ENCODE peak calls at places on chromosomes 7 and 10, in eight cellular contexts. K, J, M, W, I, L, B and A are unnamed samples.

GRCh38 chr7:40097728-40098127 is 36.7 kb downstream of the MPLKIP start:
- DNase-seq in W (no peak), J (no peak), M (no peak), L (no peak), B (no peak), K (no peak), I (no peak), A (no peak)

GRCh38 chr7:76513817-76514799 is 3.8 kb downstream of the UPK3B start:
- DNase-seq in M (no peak), J (no peak), B (peak; percentile 27), I (no peak), W (no peak), L (no peak), K (peak; percentile 1), A (peak; percentile 2)

GRCh38 chr10:88456730-88457129 is 126.4 kb downstream of the RNLS start:
- DNase-seq in K (no peak), B (no peak), L (no peak), I (no peak), J (no peak), M (no peak), W (no peak), A (no peak)

GRCh38 chr10:71035511-71036278 is 147.3 kb upstream of the PCBD1 start:
- DNase-seq in K (no peak), M (no peak), I (no peak), W (no peak), B (no peak), J (no peak), L (no peak), A (no peak)

GRCh38 chr10:62130948-62131347 is 137.7 kb downstream of the RTKN2 start:
- DNase-seq in B (no peak), W (no peak), M (no peak), I (no peak), K (no peak), J (no peak), L (no peak), A (no peak)

GRCh38 chr7:154726368-154726767 is 276.6 kb downstream of the PAXIP1 start:
- DNase-seq in I (no peak), B (no peak), M (no peak), W (no peak), K (no peak), J (no peak), L (no peak), A (no peak)

GRCh38 chr7:117154721-117155120 is 168.1 kb downstream of the WNT2 start:
- DNase-seq in I (no peak), B (no peak), L (no peak), K (no peak), J (no peak), M (no peak), W (no peak), A (no peak)

GRCh38 chr10:18140149-18140956 is at the start of gene CACNB2:
- DNase-seq in K (peak; percentile 84), B (no peak), L (no peak), J (peak; percentile 63), M (peak; percentile 75), W (peak; percentile 57), I (peak; percentile 77), A (no peak)

GRCh38 chr7:151648429-151648828 is 128.7 kb upstream of the RHEB start:
- DNase-seq in W (no peak), J (no peak), I (no peak), K (no peak), M (no peak), B (no peak), L (no peak), A (no peak)

GRCh38 chr10:62393237-62393636 is 19.1 kb downstream of the ZNF365 start:
- DNase-seq in I (no peak), J (no peak), K (no peak), W (no peak), L (no peak), M (no peak), B (no peak), A (no peak)

GRCh38 chr10:14727389-14727918 is 47.2 kb downstream of the FAM107B start:
- DNase-seq in K (no peak), J (no peak), B (no peak), I (no peak), W (no peak), L (no peak), M (no peak), A (peak; percentile 12)

GRCh38 chr7:92768501-92769360 is 67.6 kb downstream of the CDK6 start:
- DNase-seq in K (no peak), I (no peak), J (no peak), M (no peak), B (no peak), W (no peak), L (no peak), A (peak; percentile 72)

GRCh38 chr7:90853205-90853604 is 257.1 kb downstream of the CDK14 start:
- DNase-seq in I (no peak), L (no peak), M (no peak), W (no peak), J (no peak), K (no peak), B (no peak), A (no peak)

GRCh38 chr7:30927040-30927439 is 15.4 kb downstream of the AQP1 start:
- DNase-seq in W (peak; percentile 13), J (no peak), I (no peak), M (peak; percentile 5), L (no peak), K (no peak), B (peak; percentile 22), A (no peak)

GRCh38 chr10:71747808-71748523 is 25.4 kb downstream of the VSIR start:
- DNase-seq in B (no peak), K (no peak), M (peak; percentile 66), L (no peak), W (no peak), J (no peak), I (no peak), A (no peak)

GRCh38 chr10:124722812-124723783 is 21.1 kb downstream of the FAM53B start:
- DNase-seq in L (no peak), W (peak; percentile 63), K (no peak), B (no peak), M (peak; percentile 66), I (no peak), J (no peak), A (no peak)

GRCh38 chr7:24741691-24742639 is 15.3 kb downstream of the GSDME start:
- DNase-seq in J (peak; percentile 96), K (no peak), W (no peak), M (no peak), B (no peak), I (no peak), L (no peak), A (peak; percentile 75)

GRCh38 chr10:88385601-88386203 is 197.4 kb downstream of the RNLS start:
- DNase-seq in K (no peak), I (no peak), M (peak; percentile 92), J (peak; percentile 98), L (peak; percentile 89), B (peak; percentile 58), W (peak; percentile 65), A (peak; percentile 1)

GRCh38 chr10:6204063-6204340 is 1.3 kb downstream of the PFKFB3 start:
- DNase-seq in L (peak; percentile 62), W (peak; percentile 80), K (peak; percentile 66), M (peak; percentile 60), B (peak; percentile 67), J (peak; percentile 26), I (peak; percentile 71), A (no peak)

GRCh38 chr7:35253680-35254495 is at the start of gene TBX20:
- DNase-seq in M (peak; percentile 51), J (peak; percentile 39), L (peak; percentile 35), W (peak; percentile 59), B (no peak), K (peak; percentile 91), I (peak; percentile 79), A (peak; percentile 48)
- H3K4me3 ChIP-seq in M (peak within 1 kb of the TSS; percentile 39), J (peak within 1 kb of the TSS; percentile 23), L (peak within 1 kb of the TSS; percentile 38), W (peak within 1 kb of the TSS; percentile 49), B (no peak within 1 kb of the TSS), K (peak within 1 kb of the TSS; percentile 46), I (peak within 1 kb of the TSS; percentile 60), A (peak within 1 kb of the TSS; percentile 65)

GRCh38 chr7:149240637-149241036 is 1.2 kb downstream of the ZNF212 start:
- DNase-seq in J (no peak), K (no peak), B (no peak), M (no peak), W (no peak), L (no peak), I (no peak), A (no peak)
- H3K27ac ChIP-seq in J (no peak overlapping the region), K (no peak overlapping the region), B (no peak overlapping the region), M (no peak overlapping the region), W (no peak overlapping the region), L (no peak overlapping the region), I (no peak overlapping the region), A (no peak overlapping the region)

DNA sequence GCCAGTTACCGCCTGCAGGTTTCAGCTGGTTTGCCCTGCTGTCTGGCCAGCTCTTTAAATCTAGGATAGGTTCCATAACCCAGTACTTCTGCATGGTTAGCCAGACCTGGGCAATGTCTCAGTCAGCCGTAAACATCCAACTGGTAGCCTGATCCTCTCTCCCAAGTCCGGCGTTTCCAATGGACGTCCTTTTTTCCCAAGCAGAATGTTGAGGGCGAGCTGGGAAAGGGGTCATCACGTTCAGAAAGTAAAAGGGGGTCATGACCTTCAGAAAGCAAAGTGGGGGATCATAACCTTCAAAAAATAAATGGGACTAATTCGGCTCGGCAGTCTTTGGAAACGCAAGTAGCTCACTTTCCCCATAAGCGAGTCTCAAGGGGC is 430 bp downstream of the PON3 start:
- DNase-seq in M (no peak), K (no peak), J (no peak), W (no peak), I (no peak), L (no peak), B (no peak), A (no peak)
- H3K4me3 ChIP-seq in M (peak overlapping the region; percentile 48), K (no peak overlapping the region), J (peak overlapping the region; percentile 56), W (peak overlapping the region; percentile 63), I (no peak overlapping the region), L (peak overlapping the region; percentile 59), B (peak overlapping the region; percentile 54), A (no peak overlapping the region)

DNA sequence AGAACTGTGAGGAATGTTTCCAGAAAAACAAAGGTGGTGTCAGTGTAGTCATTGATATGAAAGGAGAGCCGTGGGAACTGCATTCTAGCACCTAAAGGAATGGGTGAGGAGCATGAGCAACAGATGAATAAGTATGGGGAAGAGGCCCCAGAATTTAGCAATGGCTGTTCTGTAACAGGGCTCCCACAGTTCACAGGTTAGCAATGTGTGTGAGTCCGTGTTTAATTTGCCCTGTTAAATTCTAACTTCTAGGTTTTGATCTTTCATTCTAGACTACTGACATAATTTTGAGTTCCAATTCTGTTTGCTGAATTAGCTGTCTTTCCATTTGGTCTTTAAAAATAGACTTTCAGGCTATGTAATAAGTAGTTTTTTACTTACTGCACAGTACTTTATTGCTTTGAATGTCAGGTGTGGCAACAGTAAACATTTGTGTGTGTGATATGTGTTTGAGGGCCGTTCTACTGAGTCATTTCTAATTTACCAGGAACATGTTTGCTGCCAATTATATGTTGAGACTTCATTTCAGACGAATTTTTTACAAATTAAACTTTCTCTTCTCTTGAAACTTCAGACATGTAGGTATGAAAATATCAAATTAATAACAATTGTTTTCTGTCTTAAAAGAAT is 8.8 kb downstream of the STK17A start:
- DNase-seq in I (no peak), B (no peak), L (no peak), K (no peak), J (peak; percentile 44), M (no peak), W (no peak), A (no peak)
- H3K27ac ChIP-seq in I (no peak overlapping the region), B (no peak overlapping the region), L (peak overlapping the region; percentile 43), K (no peak overlapping the region), J (no peak overlapping the region), M (peak overlapping the region; percentile 65), W (no peak overlapping the region), A (no peak overlapping the region)